ENCODE peak calls at places on chromosomes 5 and 9, in seven cellular contexts. One of them, this sample, is unnamed.

GRCh38 chr9:102405218-102405867 is 589.8 kb upstream of the CYLC2 start:
- DNase-seq in endothelial cell: no peak
- DNase-seq in GM20000: no peak
- DNase-seq in heart left ventricle: no peak
- DNase-seq in B cell: no peak
- DNase-seq in AG09319: no peak
- DNase-seq in progenitor cell of endocrine pancreas: no peak
- DNase-seq in this sample: no peak

GRCh38 chr5:59027145-59027907 is 444.5 kb downstream of the RAB3C start:
- DNase-seq in endothelial cell: no peak
- DNase-seq in GM20000: no peak
- DNase-seq in heart left ventricle: no peak
- DNase-seq in B cell: no peak
- DNase-seq in AG09319: no peak
- DNase-seq in progenitor cell of endocrine pancreas: no peak
- DNase-seq in this sample: no peak

GRCh38 chr9:101365181-101365580 is 19.6 kb downstream of the BAAT start:
- DNase-seq in endothelial cell: no peak
- DNase-seq in GM20000: no peak
- DNase-seq in heart left ventricle: no peak
- DNase-seq in B cell: no peak
- DNase-seq in AG09319: no peak
- DNase-seq in progenitor cell of endocrine pancreas: no peak
- DNase-seq in this sample: no peak

GRCh38 chr5:39424751-39425524 is at the start of gene DAB2:
- DNase-seq in endothelial cell: peak
- DNase-seq in GM20000: peak
- DNase-seq in heart left ventricle: peak
- DNase-seq in B cell: peak
- DNase-seq in AG09319: peak
- DNase-seq in progenitor cell of endocrine pancreas: peak
- DNase-seq in this sample: peak

GRCh38 chr9:113952651-113953050 is 76.5 kb downstream of the ZNF618 start:
- DNase-seq in endothelial cell: no peak
- DNase-seq in GM20000: no peak
- DNase-seq in heart left ventricle: no peak
- DNase-seq in B cell: no peak
- DNase-seq in AG09319: no peak
- DNase-seq in progenitor cell of endocrine pancreas: no peak
- DNase-seq in this sample: no peak

GRCh38 chr5:157793298-157793791 is 49.8 kb downstream of the LSM11 start:
- DNase-seq in endothelial cell: no peak
- DNase-seq in GM20000: no peak
- DNase-seq in heart left ventricle: no peak
- DNase-seq in B cell: no peak
- DNase-seq in AG09319: no peak
- DNase-seq in progenitor cell of endocrine pancreas: no peak
- DNase-seq in this sample: no peak

GRCh38 chr5:59856324-59856723 is 37.2 kb downstream of the PDE4D start:
- DNase-seq in endothelial cell: no peak
- DNase-seq in GM20000: no peak
- DNase-seq in heart left ventricle: no peak
- DNase-seq in B cell: no peak
- DNase-seq in AG09319: no peak
- DNase-seq in progenitor cell of endocrine pancreas: no peak
- DNase-seq in this sample: no peak

GRCh38 chr5:170467000-170467707 is 36.7 kb upstream of the KCNIP1 start:
- DNase-seq in endothelial cell: no peak
- DNase-seq in GM20000: no peak
- DNase-seq in heart left ventricle: no peak
- DNase-seq in B cell: no peak
- DNase-seq in AG09319: no peak
- DNase-seq in progenitor cell of endocrine pancreas: no peak
- DNase-seq in this sample: no peak

GRCh38 chr9:114894206-114894605 is 36.2 kb downstream of the TNFSF8 start:
- DNase-seq in endothelial cell: no peak
- DNase-seq in GM20000: no peak
- DNase-seq in heart left ventricle: no peak
- DNase-seq in B cell: no peak
- DNase-seq in AG09319: no peak
- DNase-seq in progenitor cell of endocrine pancreas: no peak
- DNase-seq in this sample: no peak

GRCh38 chr5:128778474-128778873 is 186.8 kb upstream of the SLC27A6 start:
- DNase-seq in endothelial cell: no peak
- DNase-seq in GM20000: no peak
- DNase-seq in heart left ventricle: no peak
- DNase-seq in B cell: no peak
- DNase-seq in AG09319: no peak
- DNase-seq in progenitor cell of endocrine pancreas: no peak
- DNase-seq in this sample: no peak

GRCh38 chr9:69412741-69413150 is 87.7 kb downstream of the ENTREP1 start:
- DNase-seq in endothelial cell: peak
- DNase-seq in GM20000: peak
- DNase-seq in heart left ventricle: peak
- DNase-seq in B cell: no peak
- DNase-seq in AG09319: peak
- DNase-seq in progenitor cell of endocrine pancreas: peak
- DNase-seq in this sample: peak

GRCh38 chr9:16361118-16361517 is 509.4 kb downstream of the BNC2 start:
- DNase-seq in endothelial cell: no peak
- DNase-seq in GM20000: no peak
- DNase-seq in heart left ventricle: no peak
- DNase-seq in B cell: no peak
- DNase-seq in AG09319: no peak
- DNase-seq in progenitor cell of endocrine pancreas: no peak
- DNase-seq in this sample: no peak

GRCh38 chr5:143241892-143242291 is 161.6 kb downstream of the NR3C1 start:
- DNase-seq in endothelial cell: no peak
- DNase-seq in GM20000: no peak
- DNase-seq in heart left ventricle: no peak
- DNase-seq in B cell: no peak
- DNase-seq in AG09319: no peak
- DNase-seq in progenitor cell of endocrine pancreas: no peak
- DNase-seq in this sample: no peak

GRCh38 chr9:112764344-112764743 is 13.8 kb downstream of the SNX30 start:
- DNase-seq in endothelial cell: no peak
- DNase-seq in GM20000: no peak
- DNase-seq in heart left ventricle: no peak
- DNase-seq in B cell: no peak
- DNase-seq in AG09319: no peak
- DNase-seq in progenitor cell of endocrine pancreas: no peak
- DNase-seq in this sample: no peak

GRCh38 chr5:142884029-142884428 is 113.9 kb downstream of the ARHGAP26 start:
- DNase-seq in endothelial cell: no peak
- DNase-seq in GM20000: no peak
- DNase-seq in heart left ventricle: no peak
- DNase-seq in B cell: no peak
- DNase-seq in AG09319: no peak
- DNase-seq in progenitor cell of endocrine pancreas: no peak
- DNase-seq in this sample: no peak

GRCh38 chr5:83844320-83845068 is 123.8 kb upstream of the HAPLN1 start:
- DNase-seq in endothelial cell: no peak
- DNase-seq in GM20000: peak
- DNase-seq in heart left ventricle: no peak
- DNase-seq in B cell: no peak
- DNase-seq in AG09319: peak
- DNase-seq in progenitor cell of endocrine pancreas: no peak
- DNase-seq in this sample: no peak

GRCh38 chr5:150567031-150567680 is 59.2 kb downstream of the NDST1 start:
- DNase-seq in endothelial cell: no peak
- DNase-seq in GM20000: no peak
- DNase-seq in heart left ventricle: no peak
- DNase-seq in B cell: no peak
- DNase-seq in AG09319: peak
- DNase-seq in progenitor cell of endocrine pancreas: no peak
- DNase-seq in this sample: no peak

GRCh38 chr5:76331139-76331538 is 71.9 kb upstream of the IQGAP2 start:
- DNase-seq in endothelial cell: no peak
- DNase-seq in GM20000: no peak
- DNase-seq in heart left ventricle: no peak
- DNase-seq in B cell: no peak
- DNase-seq in AG09319: no peak
- DNase-seq in progenitor cell of endocrine pancreas: no peak
- DNase-seq in this sample: no peak

GRCh38 chr9:109975574-109976327 is 195.8 kb downstream of the PALM2AKAP2 start:
- DNase-seq in endothelial cell: no peak
- DNase-seq in GM20000: no peak
- DNase-seq in heart left ventricle: no peak
- DNase-seq in B cell: no peak
- DNase-seq in AG09319: no peak
- DNase-seq in progenitor cell of endocrine pancreas: no peak
- DNase-seq in this sample: no peak

GRCh38 chr5:112921031-112921832 is 795 bp downstream of the REEP5 start:
- DNase-seq in endothelial cell: peak
- DNase-seq in GM20000: peak
- DNase-seq in heart left ventricle: peak
- DNase-seq in B cell: peak
- DNase-seq in AG09319: no peak
- DNase-seq in progenitor cell of endocrine pancreas: peak
- DNase-seq in this sample: peak
- TF ChIP-seq CTCF in endothelial cell: no peak
- TF ChIP-seq CTCF in GM20000: no peak
- TF ChIP-seq CTCF in heart left ventricle: no peak
- TF ChIP-seq CTCF in B cell: no peak
- TF ChIP-seq CTCF in AG09319: no peak
- TF ChIP-seq CTCF in progenitor cell of endocrine pancreas: no peak
- TF ChIP-seq CTCF in this sample: no peak

DNA sequence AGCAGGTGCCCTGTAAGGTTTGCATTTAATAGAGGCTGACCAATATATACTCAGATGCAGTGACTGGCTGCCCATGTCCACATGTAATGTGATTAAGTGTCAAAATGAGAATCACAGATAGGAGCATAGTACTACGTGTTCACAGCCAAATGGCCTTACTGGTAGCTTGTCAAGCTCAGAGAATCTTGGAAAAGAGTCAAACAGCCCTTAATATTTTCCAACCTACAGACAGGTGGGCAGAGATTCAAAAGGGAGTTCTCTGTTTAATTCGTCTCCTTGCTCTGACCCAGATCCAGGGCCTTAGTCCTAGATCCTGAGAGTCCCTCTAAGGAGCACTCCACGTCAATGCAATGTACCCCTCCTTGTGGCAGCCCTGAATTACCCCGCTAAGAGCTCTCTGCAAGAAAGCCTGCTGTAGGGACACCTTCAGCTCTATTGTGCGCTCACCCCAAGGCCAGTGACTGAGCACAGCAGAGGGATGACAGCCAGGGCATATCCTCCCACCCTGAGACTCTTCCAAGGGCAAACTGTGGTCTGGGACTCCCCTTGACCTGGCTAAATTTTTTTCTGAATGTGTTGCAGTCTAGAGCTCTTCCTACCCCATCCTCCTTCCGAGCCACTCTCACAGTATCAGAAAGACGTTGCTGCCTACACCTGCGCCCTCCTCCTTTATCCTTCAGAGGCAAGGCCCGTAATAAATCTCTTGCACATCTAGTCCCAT is 159.2 kb downstream of the SNCAIP start:
- DNase-seq in endothelial cell: no peak
- DNase-seq in GM20000: no peak
- DNase-seq in heart left ventricle: no peak
- DNase-seq in B cell: no peak
- DNase-seq in AG09319: no peak
- DNase-seq in progenitor cell of endocrine pancreas: no peak
- DNase-seq in this sample: no peak
- TF ChIP-seq CTCF in endothelial cell: no peak
- TF ChIP-seq CTCF in GM20000: no peak
- TF ChIP-seq CTCF in heart left ventricle: no peak
- TF ChIP-seq CTCF in B cell: no peak
- TF ChIP-seq CTCF in AG09319: no peak
- TF ChIP-seq CTCF in progenitor cell of endocrine pancreas: no peak
- TF ChIP-seq CTCF in this sample: no peak

GRCh38 chr5:172699999-172700685 is 59.1 kb downstream of the NEURL1B start:
- DNase-seq in endothelial cell: no peak
- DNase-seq in GM20000: no peak
- DNase-seq in heart left ventricle: no peak
- DNase-seq in B cell: no peak
- DNase-seq in AG09319: no peak
- DNase-seq in progenitor cell of endocrine pancreas: no peak
- DNase-seq in this sample: no peak

GRCh38 chr5:172696171-172696849 is 55.2 kb downstream of the NEURL1B start:
- DNase-seq in endothelial cell: no peak
- DNase-seq in GM20000: no peak
- DNase-seq in heart left ventricle: peak
- DNase-seq in B cell: no peak
- DNase-seq in AG09319: no peak
- DNase-seq in progenitor cell of endocrine pancreas: no peak
- DNase-seq in this sample: no peak

GRCh38 chr5:172695431-172696054 is 54.5 kb downstream of the NEURL1B start:
- DNase-seq in endothelial cell: no peak
- DNase-seq in GM20000: no peak
- DNase-seq in heart left ventricle: no peak
- DNase-seq in B cell: no peak
- DNase-seq in AG09319: no peak
- DNase-seq in progenitor cell of endocrine pancreas: no peak
- DNase-seq in this sample: no peak

GRCh38 chr5:172699423-172699822 is 58.4 kb downstream of the NEURL1B start:
- DNase-seq in endothelial cell: no peak
- DNase-seq in GM20000: no peak
- DNase-seq in heart left ventricle: no peak
- DNase-seq in B cell: no peak
- DNase-seq in AG09319: no peak
- DNase-seq in progenitor cell of endocrine pancreas: no peak
- DNase-seq in this sample: no peak

GRCh38 chr5:172697123-172698121 is 56.4 kb downstream of the NEURL1B start:
- DNase-seq in endothelial cell: peak
- DNase-seq in GM20000: peak
- DNase-seq in heart left ventricle: peak
- DNase-seq in B cell: peak
- DNase-seq in AG09319: peak
- DNase-seq in progenitor cell of endocrine pancreas: peak
- DNase-seq in this sample: peak
- TF ChIP-seq CTCF in endothelial cell: peak
- TF ChIP-seq CTCF in GM20000: peak
- TF ChIP-seq CTCF in heart left ventricle: peak
- TF ChIP-seq CTCF in B cell: peak
- TF ChIP-seq CTCF in AG09319: peak
- TF ChIP-seq CTCF in progenitor cell of endocrine pancreas: peak
- TF ChIP-seq CTCF in this sample: peak

DNA sequence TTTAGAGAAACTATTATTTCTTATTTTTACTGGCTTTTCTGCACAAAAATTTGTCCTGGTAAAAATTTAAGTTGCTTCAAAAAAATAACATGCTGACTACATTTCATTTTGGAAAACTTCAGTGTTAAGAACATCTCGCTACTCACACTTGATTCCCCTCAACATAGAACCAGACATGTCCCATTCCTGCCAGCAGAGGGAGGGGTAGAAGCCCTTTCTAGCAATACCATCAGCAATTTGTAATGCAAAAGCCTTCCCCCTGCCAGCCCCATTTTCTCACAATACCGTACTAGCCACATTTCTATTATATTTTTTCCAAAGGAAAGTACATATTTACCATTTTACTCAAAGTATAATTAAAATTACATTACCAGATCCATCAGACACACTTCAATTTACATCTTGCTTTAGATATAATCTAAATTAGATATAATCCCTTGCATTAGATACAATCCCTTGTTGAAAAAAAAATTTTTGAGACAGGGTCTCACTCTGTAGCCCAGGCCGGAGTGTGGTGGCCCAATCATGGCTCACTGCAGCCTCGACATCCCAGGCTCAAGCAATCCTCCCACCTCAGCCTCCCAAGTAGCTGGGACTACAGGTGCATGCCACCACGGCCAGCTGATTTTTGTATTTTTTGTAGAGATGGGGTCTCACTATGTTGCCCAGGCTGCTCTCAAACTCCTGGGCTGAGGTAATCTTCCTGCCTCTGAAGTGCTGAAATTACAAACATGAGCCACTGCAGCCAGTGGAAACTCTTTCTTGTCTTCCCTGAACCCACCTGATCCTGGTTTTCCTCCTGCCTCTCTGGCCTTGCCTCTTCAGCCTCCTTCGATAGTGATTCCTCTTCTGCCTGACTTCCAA is 39.6 kb upstream of the IDNK start:
- DNase-seq in endothelial cell: peak
- DNase-seq in GM20000: peak
- DNase-seq in heart left ventricle: peak
- DNase-seq in B cell: peak
- DNase-seq in AG09319: no peak
- DNase-seq in progenitor cell of endocrine pancreas: peak
- DNase-seq in this sample: no peak
- TF ChIP-seq CTCF in endothelial cell: peak
- TF ChIP-seq CTCF in GM20000: peak
- TF ChIP-seq CTCF in heart left ventricle: peak
- TF ChIP-seq CTCF in B cell: peak
- TF ChIP-seq CTCF in AG09319: peak
- TF ChIP-seq CTCF in progenitor cell of endocrine pancreas: peak
- TF ChIP-seq CTCF in this sample: peak